ENCODE peak calls at places on chromosomes 1 and 21, in four cellular contexts. Z is HCT116, V is K562, A is HepG2. F is an unnamed sample.

GRCh38 chr1:182301026-182301436 is 90.6 kb downstream of the GLUL start:
- DNase-seq in Z (no peak), V (no peak), A (no peak), F (no peak)

GRCh38 chr1:7991504-7992440 is 30.3 kb downstream of the PARK7 start:
- DNase-seq in Z (no peak), V (no peak), A (no peak), F (no peak)

GRCh38 chr1:33346921-33347649 is 26.2 kb upstream of the A3GALT2 start:
- DNase-seq in Z (peak), V (peak), A (peak), F (no peak)

GRCh38 chr1:63794927-63795326 is 21.1 kb downstream of the ROR1 start:
- DNase-seq in Z (no peak), V (no peak), A (no peak), F (no peak)

GRCh38 chr1:37998913-37999433 is 6.3 kb downstream of the FHL3 start:
- DNase-seq in Z (no peak), V (no peak), A (no peak), F (no peak)

GRCh38 chr1:243409284-243409683 is 153.4 kb downstream of the SDCCAG8 start:
- DNase-seq in Z (no peak), V (peak), A (peak), F (no peak)

GRCh38 chr1:40316595-40317393 is at the start of gene COL9A2:
- DNase-seq in Z (no peak), V (peak), A (peak), F (no peak)

GRCh38 chr1:107877749-107878148 is 87.2 kb downstream of the VAV3 start:
- DNase-seq in Z (no peak), V (no peak), A (no peak), F (no peak)

GRCh38 chr1:29718791-29719190 is 482.5 kb downstream of the PTPRU start:
- DNase-seq in Z (no peak), V (no peak), A (no peak), F (no peak)

GRCh38 chr1:76082084-76082483 is 7.5 kb downstream of the ST6GALNAC3 start:
- DNase-seq in Z (no peak), V (no peak), A (no peak), F (no peak)

GRCh38 chr1:200670215-200671118 is 760 bp upstream of the DDX59 start:
- DNase-seq in Z (peak), V (peak), A (peak), F (no peak)

GRCh38 chr1:36446261-36446660 is 4.0 kb downstream of the OSCP1 start:
- DNase-seq in Z (no peak), V (peak), A (peak), F (no peak)

GRCh38 chr21:28675265-28676041 is 317.2 kb downstream of the LTN1 start:
- DNase-seq in Z (no peak), V (no peak), A (no peak), F (no peak)

GRCh38 chr1:30087465-30087864 is 635.9 kb downstream of the MATN1 start:
- DNase-seq in Z (no peak), V (no peak), A (peak), F (no peak)

GRCh38 chr1:171355727-171356126 is 41.7 kb downstream of the FMO4 start:
- DNase-seq in Z (no peak), V (no peak), A (no peak), F (no peak)

GRCh38 chr1:216809649-216810048 is 86.4 kb upstream of the ESRRG start:
- DNase-seq in Z (no peak), V (no peak), A (no peak), F (no peak)

GRCh38 chr1:203456577-203456976 is 19.0 kb upstream of the PRELP start:
- DNase-seq in Z (no peak), V (no peak), A (no peak), F (no peak)

GRCh38 chr1:1926886-1927660 is 8.0 kb upstream of the TMEM52 start:
- DNase-seq in Z (no peak), V (no peak), A (no peak), F (no peak)

GRCh38 chr1:168009322-168009721 is 72.5 kb upstream of the MPC2 start:
- DNase-seq in Z (no peak), V (no peak), A (no peak), F (no peak)

GRCh38 chr1:942864-943533 is 16.1 kb downstream of the NOC2L start:
- DNase-seq in Z (no peak), V (peak), A (no peak), F (no peak)

GRCh38 chr1:16152521-16153087 is 3.3 kb downstream of the EPHA2 start:
- DNase-seq in Z (no peak), V (no peak), A (peak), F (no peak)

GRCh38 chr1:204476563-204476962 is 18.0 kb downstream of the PIK3C2B start:
- DNase-seq in Z (no peak), V (no peak), A (no peak), F (no peak)

GRCh38 chr1:235051521-235051920 is 77.1 kb downstream of the TOMM20 start:
- DNase-seq in Z (no peak), V (no peak), A (no peak), F (no peak)

GRCh38 chr1:174764186-174764585 is 235.6 kb upstream of the CACYBP start:
- DNase-seq in Z (no peak), V (no peak), A (no peak), F (no peak)

GRCh38 chr1:235911300-235911662 is 44.6 kb upstream of the LYST start:
- DNase-seq in Z (no peak), V (no peak), A (no peak), F (no peak)

GRCh38 chr1:90834354-90835171 is 117.5 kb upstream of the BARHL2 start:
- DNase-seq in Z (no peak), V (no peak), A (no peak), F (no peak)

GRCh38 chr1:14913475-14914155 is 239.9 kb upstream of the TMEM51 start:
- DNase-seq in Z (no peak), V (no peak), A (no peak), F (peak)

GRCh38 chr21:37848721-37849490 is 67.4 kb downstream of the KCNJ6 start:
- DNase-seq in Z (no peak), V (no peak), A (no peak), F (no peak)

GRCh38 chr1:235745448-235746136 is 96.0 kb upstream of the GNG4 start:
- DNase-seq in Z (no peak), V (no peak), A (no peak), F (no peak)

GRCh38 chr1:93313026-93313425 is 32.7 kb upstream of the DR1 start:
- DNase-seq in Z (no peak), V (no peak), A (no peak), F (no peak)

GRCh38 chr1:67847466-67847865 is 14.2 kb upstream of the GNG12 start:
- DNase-seq in Z (no peak), V (no peak), A (no peak), F (no peak)

GRCh38 chr1:1471389-1472045 is at the start of gene ATAD3B:
- DNase-seq in Z (peak), V (peak), A (peak), F (peak)

GRCh38 chr1:98929456-98929855 is 75.2 kb downstream of the PLPPR5 start:
- DNase-seq in Z (no peak), V (no peak), A (no peak), F (no peak)

GRCh38 chr1:93628682-93629081 is 53.0 kb downstream of the BCAR3 start:
- DNase-seq in Z (no peak), V (no peak), A (no peak), F (no peak)

GRCh38 chr1:47393141-47393540 is 22.9 kb upstream of the FOXE3 start:
- DNase-seq in Z (no peak), V (no peak), A (no peak), F (no peak)

GRCh38 chr1:66752000-66752592 is at the start of gene DYNLT5:
- DNase-seq in Z (no peak), V (no peak), A (no peak), F (no peak)

GRCh38 chr1:165496493-165496892 is 47.3 kb upstream of the LRRC52 start:
- DNase-seq in Z (no peak), V (no peak), A (no peak), F (no peak)

GRCh38 chr1:77468556-77468955 is 186.7 kb downstream of the AK5 start:
- DNase-seq in Z (no peak), V (no peak), A (no peak), F (no peak)
- TF ChIP-seq ZBTB33 in Z (no peak), V (no peak), A (no peak), F (no peak)

DNA sequence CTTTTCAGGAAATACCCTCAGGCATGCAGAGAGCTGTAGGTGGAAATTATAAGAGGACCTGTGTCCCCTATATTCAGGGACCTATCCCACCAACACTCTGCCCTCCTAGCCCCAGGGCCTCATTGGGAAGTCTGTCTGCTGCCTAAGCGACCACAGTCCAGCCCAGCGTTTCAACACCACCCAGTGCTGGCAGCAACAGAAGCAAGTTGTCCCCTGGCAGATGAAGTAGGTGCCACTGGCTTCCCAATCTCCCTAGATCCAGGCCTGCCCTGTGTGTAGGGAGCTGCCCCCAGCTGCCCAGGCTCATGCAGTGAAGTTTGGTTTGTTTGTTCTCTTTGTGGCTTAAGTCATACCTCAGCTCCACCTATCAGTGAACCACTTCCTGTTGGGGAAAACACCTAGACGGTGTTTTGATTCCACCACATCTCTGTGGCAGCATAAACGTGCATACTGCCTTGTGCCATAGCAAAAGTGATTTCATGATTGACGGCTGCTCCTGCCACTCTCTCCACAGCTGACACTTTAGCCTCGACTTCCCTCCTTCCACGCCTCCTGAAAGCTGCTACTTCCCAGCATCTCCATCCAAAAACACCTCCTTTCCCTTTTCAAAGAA is 8.1 kb upstream of the LEFTY1 start:
- DNase-seq in Z (peak), V (peak), A (peak), F (peak)
- TF ChIP-seq CEBPB in Z (no peak), V (no peak), A (no peak), F (no peak)

DNA sequence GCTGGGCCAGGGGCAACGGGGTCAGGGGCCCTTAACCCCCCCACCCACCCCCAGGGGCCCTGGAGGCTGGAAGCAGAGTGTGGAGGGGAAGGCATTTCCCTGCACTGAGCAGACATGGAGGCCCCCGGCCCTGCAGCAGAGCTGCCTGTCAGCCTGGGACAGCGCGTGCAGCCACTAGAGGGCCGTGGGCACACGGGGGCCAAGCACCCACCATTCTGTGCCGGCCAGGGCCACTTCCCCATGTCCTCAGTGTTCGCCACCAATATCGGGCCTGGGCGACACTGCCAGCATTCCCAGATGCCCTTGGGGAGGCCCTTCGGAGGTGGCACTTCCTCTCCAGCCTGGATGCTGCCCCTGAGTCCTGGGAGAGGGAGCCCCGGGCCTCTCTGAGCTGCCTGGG is 23.2 kb upstream of the ARHGEF16 start:
- DNase-seq in Z (no peak), V (peak), A (no peak), F (no peak)
- TF ChIP-seq ZNF274 in Z (no peak), V (no peak), A (no peak), F (no peak)

DNA sequence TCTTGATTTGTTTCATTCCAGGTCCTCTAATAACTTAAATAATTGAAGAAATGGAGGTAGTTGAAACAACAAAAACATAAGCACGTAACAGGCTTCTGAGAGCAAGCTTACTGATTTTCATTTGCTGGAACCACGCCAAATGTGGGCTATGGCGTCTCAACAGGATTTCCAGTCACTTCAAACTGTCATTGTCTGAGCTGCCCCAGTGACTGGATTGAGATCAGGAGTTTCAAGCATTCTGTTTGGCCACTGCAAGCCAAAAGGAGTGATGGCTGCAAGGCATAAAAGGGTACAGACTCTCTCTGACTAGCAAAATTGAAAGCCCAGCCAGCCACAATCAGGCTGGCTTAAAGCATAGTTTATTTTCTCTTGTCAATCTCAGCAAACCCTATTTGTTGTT is 289.9 kb downstream of the DPYD start:
- DNase-seq in Z (no peak), V (no peak), A (no peak), F (no peak)
- TF ChIP-seq ZBTB33 in Z (no peak), V (no peak), A (no peak), F (no peak)

GRCh38 chr21:44942566-44942965 is 2.7 kb downstream of the SLX9 start:
- DNase-seq in Z (no peak), V (no peak), A (no peak), F (no peak)
- TF ChIP-seq CEBPB in Z (no peak), V (no peak), A (no peak), F (no peak)

DNA sequence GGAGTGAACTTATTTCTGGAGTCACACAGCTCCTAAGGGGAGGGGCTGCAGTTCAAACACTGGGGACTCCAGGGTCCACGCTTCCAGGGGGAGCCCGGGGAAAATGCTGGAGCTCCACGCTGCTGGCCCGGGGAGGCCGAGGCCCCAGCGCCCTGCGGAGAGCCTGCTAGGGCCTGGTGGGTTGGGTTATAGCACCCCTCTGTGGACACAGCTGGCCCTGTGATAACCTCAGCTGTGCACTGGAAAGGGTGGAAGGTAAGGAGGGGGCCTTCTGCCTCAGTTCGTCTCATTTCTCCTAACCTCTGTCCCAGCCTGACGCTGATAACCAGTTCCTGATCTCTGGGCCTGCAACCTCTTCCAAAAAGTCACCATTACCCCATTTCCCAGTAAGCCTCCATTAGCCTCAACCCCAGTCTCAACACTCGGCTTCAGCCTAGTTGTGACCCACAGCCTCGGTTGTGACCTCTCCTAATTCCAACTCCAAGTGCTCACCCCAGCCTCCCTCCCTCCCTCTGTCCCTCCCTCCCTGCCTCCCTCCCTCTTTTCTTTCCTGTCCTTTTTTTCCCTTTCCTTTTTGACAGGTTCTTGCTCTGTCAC is 7.1 kb downstream of the NBL1 start:
- DNase-seq in Z (no peak), V (peak), A (peak), F (no peak)
- TF ChIP-seq ZNF274 in Z (no peak), V (no peak), A (no peak), F (no peak)

DNA sequence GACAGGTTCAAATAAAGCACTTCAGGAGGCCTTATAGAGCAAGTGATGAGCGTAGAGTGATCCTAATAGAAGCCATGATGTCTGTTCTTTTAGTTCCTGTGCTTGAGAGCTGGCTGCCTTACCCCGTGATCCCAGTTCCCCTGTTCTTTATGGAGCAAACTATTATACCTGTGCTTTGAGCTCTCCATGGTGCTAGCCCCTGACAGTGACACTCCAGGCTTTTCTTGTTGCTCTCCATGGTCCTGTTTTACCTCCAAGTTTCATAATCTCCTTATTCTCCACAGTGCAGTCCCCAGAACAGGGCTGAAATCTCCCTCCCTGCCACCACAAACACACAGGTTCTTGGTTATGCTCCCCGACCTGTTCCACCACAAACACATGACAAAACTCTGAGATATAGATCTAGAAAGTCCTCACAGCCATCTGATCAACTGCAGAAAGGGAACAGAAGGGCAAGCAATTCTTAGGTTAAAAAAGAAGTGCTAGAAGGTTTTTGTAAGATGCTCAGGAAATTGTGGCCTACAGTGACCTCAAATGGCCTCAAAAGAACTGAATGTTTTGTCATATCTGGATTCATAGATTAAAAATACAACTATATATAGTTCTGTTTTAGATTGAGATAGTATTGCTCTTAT is 6.0 kb downstream of the CADM3 start:
- DNase-seq in Z (peak), V (peak), A (peak), F (no peak)
- TF ChIP-seq ZBTB33 in Z (no peak), V (peak), A (no peak), F (no peak)

GRCh38 chr1:245599413-245600174 is 444.8 kb downstream of the KIF26B start:
- DNase-seq in Z (no peak), V (no peak), A (no peak), F (no peak)

GRCh38 chr1:245603311-245603865 is 448.6 kb downstream of the KIF26B start:
- DNase-seq in Z (no peak), V (no peak), A (no peak), F (no peak)

GRCh38 chr1:245598524-245599310 is 443.9 kb downstream of the KIF26B start:
- DNase-seq in Z (no peak), V (no peak), A (no peak), F (no peak)

GRCh38 chr1:245604979-245605378 is 450.2 kb downstream of the KIF26B start:
- DNase-seq in Z (no peak), V (no peak), A (no peak), F (no peak)

DNA sequence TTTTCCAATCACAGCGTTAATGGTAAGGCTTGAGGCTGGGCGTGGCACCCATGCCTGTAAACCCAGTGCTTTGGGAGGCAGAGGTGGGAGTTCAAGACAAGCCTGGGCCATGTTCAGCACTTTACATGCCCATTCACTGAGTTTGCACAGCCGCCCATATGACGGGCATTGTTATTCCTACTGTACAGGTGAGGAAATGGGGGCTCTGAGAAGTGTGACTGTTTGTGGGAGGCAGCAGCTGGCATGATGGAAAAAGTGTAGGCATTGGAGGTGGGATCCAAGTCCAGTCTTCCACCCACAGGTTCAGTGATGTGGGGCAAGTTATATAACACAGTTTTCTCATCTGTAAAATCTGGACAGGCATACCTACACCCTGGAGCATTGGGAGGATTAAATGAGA is 445.9 kb downstream of the KIF26B start:
- DNase-seq in Z (no peak), V (no peak), A (no peak), F (no peak)
- TF ChIP-seq CEBPB in Z (no peak), V (no peak), A (no peak), F (no peak)

GRCh38 chr21:46081022-46081861 is 16.7 kb upstream of the COL6A2 start:
- DNase-seq in Z (no peak), V (peak), A (no peak), F (no peak)
- TF ChIP-seq ZNF274 in Z (no peak), V (no peak), A (no peak), F (no peak)

GRCh38 chr1:179754031-179754624 is 11.0 kb downstream of the FAM163A start:
- DNase-seq in Z (no peak), V (no peak), A (no peak), F (no peak)
- TF ChIP-seq ZBTB33 in Z (no peak), V (no peak), A (no peak), F (no peak)

F was measured in GM12878.